ENCODE peak calls at places on chromosomes 7 and 10, in ten cellular contexts. One of them, this sample, is unnamed.

GRCh38 chr10:4820804-4821401 is 5.1 kb upstream of the AKR1E2 start:
- DNase-seq in PC-3: no peak
- DNase-seq in brain microvascular endothelial cell: no peak
- DNase-seq in left ventricle myocardium inferior: no peak
- DNase-seq in uterus: no peak
- DNase-seq in HFFc6: no peak
- DNase-seq in lower lobe of right lung: no peak
- DNase-seq in DND-41: no peak
- DNase-seq in Peyer's patch: no peak
- DNase-seq in heart left ventricle: no peak
- DNase-seq in this sample: no peak

GRCh38 chr7:123096976-123097375 is 101.5 kb upstream of the TAS2R16 start:
- DNase-seq in PC-3: no peak
- DNase-seq in Peyer's patch: no peak
- DNase-seq in uterus: no peak
- DNase-seq in lower lobe of right lung: no peak
- DNase-seq in HFFc6: no peak
- DNase-seq in heart left ventricle: no peak
- DNase-seq in left ventricle myocardium inferior: no peak
- DNase-seq in DND-41: no peak
- DNase-seq in brain microvascular endothelial cell: no peak
- DNase-seq in this sample: no peak

GRCh38 chr7:85673881-85674280 is 487.0 kb upstream of the SEMA3D start:
- DNase-seq in HFFc6: no peak
- DNase-seq in Peyer's patch: no peak
- DNase-seq in left ventricle myocardium inferior: no peak
- DNase-seq in heart left ventricle: no peak
- DNase-seq in uterus: no peak
- DNase-seq in DND-41: no peak
- DNase-seq in lower lobe of right lung: no peak
- DNase-seq in brain microvascular endothelial cell: no peak
- DNase-seq in PC-3: peak
- DNase-seq in this sample: no peak

GRCh38 chr10:660980-661890 is 28.2 kb downstream of the DIP2C start:
- DNase-seq in uterus: no peak
- DNase-seq in heart left ventricle: no peak
- DNase-seq in brain microvascular endothelial cell: no peak
- DNase-seq in DND-41: no peak
- DNase-seq in Peyer's patch: no peak
- DNase-seq in lower lobe of right lung: no peak
- DNase-seq in HFFc6: no peak
- DNase-seq in PC-3: no peak
- DNase-seq in left ventricle myocardium inferior: no peak
- DNase-seq in this sample: no peak

GRCh38 chr7:70669859-70670258 is 462.1 kb upstream of the GALNT17 start:
- DNase-seq in HFFc6: no peak
- DNase-seq in lower lobe of right lung: no peak
- DNase-seq in heart left ventricle: no peak
- DNase-seq in Peyer's patch: no peak
- DNase-seq in uterus: no peak
- DNase-seq in DND-41: peak
- DNase-seq in PC-3: no peak
- DNase-seq in brain microvascular endothelial cell: no peak
- DNase-seq in left ventricle myocardium inferior: no peak
- DNase-seq in this sample: peak

GRCh38 chr10:35564276-35564982 is 40.7 kb upstream of the GJD4 start:
- DNase-seq in Peyer's patch: peak
- DNase-seq in HFFc6: peak
- DNase-seq in lower lobe of right lung: no peak
- DNase-seq in DND-41: peak
- DNase-seq in uterus: no peak
- DNase-seq in heart left ventricle: peak
- DNase-seq in left ventricle myocardium inferior: peak
- DNase-seq in brain microvascular endothelial cell: peak
- DNase-seq in PC-3: no peak
- DNase-seq in this sample: no peak

GRCh38 chr10:86829472-86829871 is 73.1 kb downstream of the BMPR1A start:
- DNase-seq in DND-41: no peak
- DNase-seq in brain microvascular endothelial cell: no peak
- DNase-seq in lower lobe of right lung: no peak
- DNase-seq in Peyer's patch: no peak
- DNase-seq in PC-3: peak
- DNase-seq in left ventricle myocardium inferior: no peak
- DNase-seq in heart left ventricle: no peak
- DNase-seq in HFFc6: no peak
- DNase-seq in uterus: no peak
- DNase-seq in this sample: no peak

GRCh38 chr7:101125989-101126650 is 784 bp upstream of the SERPINE1 start:
- DNase-seq in Peyer's patch: peak
- DNase-seq in brain microvascular endothelial cell: peak
- DNase-seq in DND-41: no peak
- DNase-seq in PC-3: no peak
- DNase-seq in HFFc6: peak
- DNase-seq in uterus: peak
- DNase-seq in lower lobe of right lung: peak
- DNase-seq in left ventricle myocardium inferior: peak
- DNase-seq in heart left ventricle: peak
- DNase-seq in this sample: peak

GRCh38 chr10:103636492-103636891 is 143.0 kb downstream of the NEURL1 start:
- DNase-seq in heart left ventricle: no peak
- DNase-seq in lower lobe of right lung: no peak
- DNase-seq in uterus: no peak
- DNase-seq in brain microvascular endothelial cell: no peak
- DNase-seq in DND-41: no peak
- DNase-seq in left ventricle myocardium inferior: no peak
- DNase-seq in HFFc6: no peak
- DNase-seq in Peyer's patch: no peak
- DNase-seq in PC-3: no peak
- DNase-seq in this sample: no peak

GRCh38 chr10:76352300-76352699 is 920.9 kb downstream of the LRMDA start:
- DNase-seq in PC-3: peak
- DNase-seq in heart left ventricle: no peak
- DNase-seq in uterus: no peak
- DNase-seq in Peyer's patch: no peak
- DNase-seq in brain microvascular endothelial cell: peak
- DNase-seq in HFFc6: peak
- DNase-seq in left ventricle myocardium inferior: no peak
- DNase-seq in DND-41: no peak
- DNase-seq in lower lobe of right lung: no peak
- DNase-seq in this sample: no peak

GRCh38 chr10:119191881-119192280 is 13.3 kb upstream of the PRDX3 start:
- DNase-seq in left ventricle myocardium inferior: no peak
- DNase-seq in uterus: no peak
- DNase-seq in lower lobe of right lung: no peak
- DNase-seq in PC-3: peak
- DNase-seq in Peyer's patch: no peak
- DNase-seq in heart left ventricle: no peak
- DNase-seq in HFFc6: no peak
- DNase-seq in brain microvascular endothelial cell: no peak
- DNase-seq in DND-41: no peak
- DNase-seq in this sample: peak

GRCh38 chr10:12656518-12657142 is 307.3 kb downstream of the CAMK1D start:
- DNase-seq in DND-41: peak
- DNase-seq in heart left ventricle: no peak
- DNase-seq in lower lobe of right lung: no peak
- DNase-seq in Peyer's patch: no peak
- DNase-seq in left ventricle myocardium inferior: no peak
- DNase-seq in PC-3: peak
- DNase-seq in brain microvascular endothelial cell: peak
- DNase-seq in HFFc6: peak
- DNase-seq in uterus: no peak
- DNase-seq in this sample: no peak

GRCh38 chr7:96686305-96686704 is 23.3 kb downstream of the SEM1 start:
- DNase-seq in DND-41: no peak
- DNase-seq in left ventricle myocardium inferior: no peak
- DNase-seq in PC-3: no peak
- DNase-seq in lower lobe of right lung: no peak
- DNase-seq in Peyer's patch: no peak
- DNase-seq in heart left ventricle: no peak
- DNase-seq in brain microvascular endothelial cell: no peak
- DNase-seq in uterus: no peak
- DNase-seq in HFFc6: no peak
- DNase-seq in this sample: no peak

GRCh38 chr7:132503415-132503814 is 72.9 kb downstream of the PLXNA4 start:
- DNase-seq in PC-3: no peak
- DNase-seq in heart left ventricle: no peak
- DNase-seq in uterus: no peak
- DNase-seq in HFFc6: no peak
- DNase-seq in DND-41: no peak
- DNase-seq in left ventricle myocardium inferior: no peak
- DNase-seq in Peyer's patch: no peak
- DNase-seq in lower lobe of right lung: no peak
- DNase-seq in brain microvascular endothelial cell: no peak
- DNase-seq in this sample: no peak

GRCh38 chr10:51405580-51406367 is 293.6 kb downstream of the CSTF2T start:
- DNase-seq in heart left ventricle: no peak
- DNase-seq in DND-41: no peak
- DNase-seq in brain microvascular endothelial cell: no peak
- DNase-seq in uterus: peak
- DNase-seq in Peyer's patch: no peak
- DNase-seq in lower lobe of right lung: no peak
- DNase-seq in left ventricle myocardium inferior: no peak
- DNase-seq in HFFc6: peak
- DNase-seq in PC-3: peak
- DNase-seq in this sample: no peak

GRCh38 chr10:71064413-71065118 is 147.8 kb upstream of the UNC5B start:
- DNase-seq in DND-41: no peak
- DNase-seq in brain microvascular endothelial cell: no peak
- DNase-seq in left ventricle myocardium inferior: peak
- DNase-seq in lower lobe of right lung: no peak
- DNase-seq in PC-3: peak
- DNase-seq in HFFc6: peak
- DNase-seq in Peyer's patch: no peak
- DNase-seq in heart left ventricle: peak
- DNase-seq in uterus: no peak
- DNase-seq in this sample: no peak
- TF ChIP-seq CTCF in DND-41: peak
- TF ChIP-seq CTCF in brain microvascular endothelial cell: no peak
- TF ChIP-seq CTCF in left ventricle myocardium inferior: peak
- TF ChIP-seq CTCF in lower lobe of right lung: no peak
- TF ChIP-seq CTCF in PC-3: peak
- TF ChIP-seq CTCF in HFFc6: peak
- TF ChIP-seq CTCF in Peyer's patch: no peak
- TF ChIP-seq CTCF in heart left ventricle: no peak
- TF ChIP-seq CTCF in uterus: no peak
- TF ChIP-seq CTCF in this sample: no peak

GRCh38 chr7:155252388-155252957 is 45.2 kb upstream of the INSIG1 start:
- DNase-seq in brain microvascular endothelial cell: no peak
- DNase-seq in left ventricle myocardium inferior: no peak
- DNase-seq in uterus: no peak
- DNase-seq in Peyer's patch: no peak
- DNase-seq in lower lobe of right lung: no peak
- DNase-seq in DND-41: no peak
- DNase-seq in heart left ventricle: no peak
- DNase-seq in HFFc6: no peak
- DNase-seq in PC-3: peak
- DNase-seq in this sample: no peak
- TF ChIP-seq CTCF in brain microvascular endothelial cell: no peak
- TF ChIP-seq CTCF in left ventricle myocardium inferior: no peak
- TF ChIP-seq CTCF in uterus: no peak
- TF ChIP-seq CTCF in Peyer's patch: no peak
- TF ChIP-seq CTCF in lower lobe of right lung: no peak
- TF ChIP-seq CTCF in DND-41: no peak
- TF ChIP-seq CTCF in heart left ventricle: no peak
- TF ChIP-seq CTCF in HFFc6: no peak
- TF ChIP-seq CTCF in PC-3: peak
- TF ChIP-seq CTCF in this sample: no peak

GRCh38 chr10:34001087-34001580 is 666.7 kb upstream of the NRP1 start:
- DNase-seq in brain microvascular endothelial cell: peak
- DNase-seq in DND-41: no peak
- DNase-seq in lower lobe of right lung: no peak
- DNase-seq in HFFc6: no peak
- DNase-seq in PC-3: no peak
- DNase-seq in heart left ventricle: no peak
- DNase-seq in uterus: no peak
- DNase-seq in left ventricle myocardium inferior: no peak
- DNase-seq in Peyer's patch: no peak
- DNase-seq in this sample: no peak
- TF ChIP-seq CTCF in brain microvascular endothelial cell: no peak
- TF ChIP-seq CTCF in DND-41: no peak
- TF ChIP-seq CTCF in lower lobe of right lung: no peak
- TF ChIP-seq CTCF in HFFc6: no peak
- TF ChIP-seq CTCF in PC-3: peak
- TF ChIP-seq CTCF in heart left ventricle: no peak
- TF ChIP-seq CTCF in uterus: no peak
- TF ChIP-seq CTCF in left ventricle myocardium inferior: no peak
- TF ChIP-seq CTCF in Peyer's patch: no peak
- TF ChIP-seq CTCF in this sample: no peak

GRCh38 chr7:121101083-121101482 is 112.6 kb downstream of the CPED1 start:
- DNase-seq in HFFc6: no peak
- DNase-seq in DND-41: no peak
- DNase-seq in brain microvascular endothelial cell: no peak
- DNase-seq in PC-3: no peak
- DNase-seq in lower lobe of right lung: no peak
- DNase-seq in heart left ventricle: no peak
- DNase-seq in Peyer's patch: no peak
- DNase-seq in left ventricle myocardium inferior: no peak
- DNase-seq in uterus: no peak
- DNase-seq in this sample: no peak

GRCh38 chr7:121102619-121103018 is 114.1 kb downstream of the CPED1 start:
- DNase-seq in HFFc6: no peak
- DNase-seq in Peyer's patch: no peak
- DNase-seq in brain microvascular endothelial cell: no peak
- DNase-seq in PC-3: peak
- DNase-seq in heart left ventricle: no peak
- DNase-seq in DND-41: no peak
- DNase-seq in left ventricle myocardium inferior: no peak
- DNase-seq in uterus: no peak
- DNase-seq in lower lobe of right lung: no peak
- DNase-seq in this sample: no peak

GRCh38 chr7:121101621-121102020 is 113.1 kb downstream of the CPED1 start:
- DNase-seq in HFFc6: no peak
- DNase-seq in Peyer's patch: no peak
- DNase-seq in uterus: no peak
- DNase-seq in PC-3: no peak
- DNase-seq in DND-41: no peak
- DNase-seq in left ventricle myocardium inferior: no peak
- DNase-seq in lower lobe of right lung: no peak
- DNase-seq in heart left ventricle: no peak
- DNase-seq in brain microvascular endothelial cell: no peak
- DNase-seq in this sample: no peak

GRCh38 chr7:121097577-121097976 is 109.1 kb downstream of the CPED1 start:
- DNase-seq in left ventricle myocardium inferior: no peak
- DNase-seq in lower lobe of right lung: no peak
- DNase-seq in heart left ventricle: no peak
- DNase-seq in HFFc6: no peak
- DNase-seq in PC-3: no peak
- DNase-seq in DND-41: no peak
- DNase-seq in brain microvascular endothelial cell: no peak
- DNase-seq in uterus: no peak
- DNase-seq in Peyer's patch: no peak
- DNase-seq in this sample: no peak

DNA sequence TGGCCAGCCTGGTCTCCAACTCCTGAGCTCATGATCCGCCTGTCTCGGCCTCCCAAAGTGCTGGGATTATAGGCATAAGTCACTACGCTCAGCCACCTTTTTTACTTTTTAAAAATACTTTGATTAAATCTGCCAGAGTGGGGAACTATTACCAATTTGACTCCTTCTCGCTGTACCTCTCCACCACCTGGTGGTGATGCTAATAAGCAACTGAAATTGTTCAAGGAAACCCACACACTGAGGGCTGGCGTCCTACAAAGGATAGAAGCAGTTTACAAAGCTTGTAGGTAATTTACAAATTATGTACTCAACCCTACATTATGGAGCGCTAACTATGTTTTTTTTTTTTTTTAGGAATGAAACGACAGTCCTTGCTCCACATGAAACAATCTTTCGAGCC is 111.1 kb downstream of the CPED1 start:
- DNase-seq in HFFc6: no peak
- DNase-seq in uterus: no peak
- DNase-seq in brain microvascular endothelial cell: no peak
- DNase-seq in DND-41: no peak
- DNase-seq in lower lobe of right lung: no peak
- DNase-seq in left ventricle myocardium inferior: no peak
- DNase-seq in heart left ventricle: no peak
- DNase-seq in PC-3: peak
- DNase-seq in Peyer's patch: no peak
- DNase-seq in this sample: no peak
- TF ChIP-seq CTCF in HFFc6: peak
- TF ChIP-seq CTCF in uterus: no peak
- TF ChIP-seq CTCF in brain microvascular endothelial cell: peak
- TF ChIP-seq CTCF in DND-41: no peak
- TF ChIP-seq CTCF in lower lobe of right lung: no peak
- TF ChIP-seq CTCF in left ventricle myocardium inferior: no peak
- TF ChIP-seq CTCF in heart left ventricle: no peak
- TF ChIP-seq CTCF in PC-3: peak
- TF ChIP-seq CTCF in Peyer's patch: no peak
- TF ChIP-seq CTCF in this sample: no peak